ENCODE peak calls at places on chromosomes 16 and 17, in eight cellular contexts. Q, U, J, R, X, A, B and C are unnamed samples.

GRCh38 chr17:71966055-71966454 is 154.8 kb upstream of the SOX9 start:
- DNase-seq in U (no peak), B (no peak), X (no peak), A (no peak), Q (no peak), R (no peak), J (no peak), C (no peak)

GRCh38 chr17:43880420-43880991 is 26.8 kb downstream of the MPP2 start:
- DNase-seq in U (peak; percentile 55), B (no peak), Q (peak; percentile 30), J (peak; percentile 23), X (peak; percentile 80), R (peak; percentile 64), A (peak; percentile 82), C (peak; percentile 93)

GRCh38 chr17:67841992-67842391 is 16.7 kb downstream of the BPTF start:
- DNase-seq in J (no peak), Q (peak; percentile 8), R (no peak), U (no peak), X (no peak), B (no peak), A (no peak), C (no peak)

GRCh38 chr17:82310877-82311276 is 6.5 kb downstream of the CD7 start:
- DNase-seq in J (no peak), A (no peak), U (no peak), Q (no peak), R (no peak), X (no peak), B (no peak), C (no peak)

GRCh38 chr16:11742041-11742535 is 569 bp downstream of the TXNDC11 start:
- DNase-seq in B (no peak), X (peak; percentile 50), A (peak; percentile 63), J (peak; percentile 7), U (peak; percentile 57), R (peak; percentile 59), Q (no peak), C (peak; percentile 82)

GRCh38 chr16:3501783-3502400 is 1.1 kb downstream of the CLUAP1 start:
- DNase-seq in B (no peak), X (no peak), U (no peak), R (no peak), Q (peak; percentile 15), A (no peak), J (no peak), C (no peak)

GRCh38 chr16:71896688-71897368 is 1.5 kb downstream of the IST1 start:
- DNase-seq in X (no peak), Q (peak; percentile 6), U (no peak), A (no peak), J (no peak), B (no peak), R (no peak), C (no peak)

GRCh38 chr17:21285164-21286065 is 904 bp downstream of the MAP2K3 start:
- DNase-seq in Q (peak; percentile 78), B (no peak), R (peak; percentile 45), X (no peak), J (no peak), A (peak; percentile 65), U (no peak), C (peak; percentile 60)

GRCh38 chr17:66348605-66349165 is 46.3 kb downstream of the PRKCA start:
- DNase-seq in B (no peak), A (peak; percentile 66), U (no peak), R (peak; percentile 89), J (no peak), Q (peak; percentile 78), X (no peak), C (no peak)

GRCh38 chr17:38559025-38559879 is 46.5 kb downstream of the SRCIN1 start:
- DNase-seq in X (peak; percentile 100), Q (no peak), B (peak; percentile 50), R (peak; percentile 81), U (peak; percentile 96), A (peak; percentile 96), J (peak; percentile 84), C (peak; percentile 98)

GRCh38 chr17:81519284-81520020 is 6.9 kb upstream of the ACTG1 start:
- DNase-seq in J (peak; percentile 68), Q (peak; percentile 59), B (no peak), A (peak; percentile 88), U (peak; percentile 75), R (peak; percentile 78), X (peak; percentile 82), C (peak; percentile 93)

GRCh38 chr16:52068447-52069074 is 478.4 kb downstream of the TOX3 start:
- DNase-seq in Q (peak; percentile 35), J (no peak), X (peak; percentile 53), U (peak; percentile 70), A (peak; percentile 57), B (no peak), R (peak; percentile 76), C (peak; percentile 3)

GRCh38 chr17:47708312-47708863 is 14.4 kb downstream of the TBKBP1 start:
- DNase-seq in X (no peak), J (no peak), Q (no peak), R (no peak), B (no peak), U (no peak), A (no peak), C (no peak)

GRCh38 chr16:88831838-88832237 is 20.1 kb upstream of the APRT start:
- DNase-seq in X (no peak), J (no peak), U (no peak), B (no peak), A (no peak), Q (no peak), R (no peak), C (peak; percentile 82)

GRCh38 chr17:182164-182751 is 808 bp upstream of the DOC2B start:
- DNase-seq in Q (no peak), R (no peak), B (no peak), A (peak; percentile 95), U (no peak), X (no peak), J (no peak), C (peak; percentile 80)

GRCh38 chr17:1126327-1126726 is 53.5 kb downstream of the ABR start:
- DNase-seq in Q (no peak), B (no peak), J (no peak), A (no peak), U (no peak), X (no peak), R (no peak), C (no peak)

GRCh38 chr16:30902070-30902972 is 5.9 kb downstream of the CTF1 start:
- DNase-seq in B (no peak), J (no peak), R (peak; percentile 62), U (peak; percentile 66), X (peak; percentile 67), Q (peak; percentile 92), A (peak; percentile 78), C (peak; percentile 96)

GRCh38 chr17:59292174-59292523 is 39.3 kb upstream of the YPEL2 start:
- DNase-seq in A (peak; percentile 56), X (no peak), R (no peak), Q (no peak), J (no peak), B (no peak), U (no peak), C (no peak)

GRCh38 chr16:79970551-79971236 is 370.2 kb upstream of the MAF start:
- DNase-seq in A (peak; percentile 11), J (no peak), X (no peak), Q (peak; percentile 3), B (no peak), R (no peak), U (peak; percentile 77), C (no peak)

GRCh38 chr17:78112508-78113471 is 15.8 kb downstream of the TMC6 start:
- DNase-seq in A (peak; percentile 86), B (no peak), R (peak; percentile 68), X (peak; percentile 95), J (peak; percentile 77), U (peak; percentile 74), Q (peak; percentile 59), C (peak; percentile 99)

GRCh38 chr17:83135692-83136091 is 56.3 kb downstream of the METRNL start:
- DNase-seq in A (no peak), X (peak; percentile 27), B (no peak), R (no peak), J (no peak), Q (no peak), U (no peak), C (peak; percentile 39)

GRCh38 chr16:48813485-48813884 is 203.5 kb upstream of the N4BP1 start:
- DNase-seq in R (no peak), B (no peak), X (no peak), U (no peak), A (no peak), J (no peak), Q (no peak), C (no peak)

GRCh38 chr16:73142069-73142880 is 94.3 kb upstream of the ZFHX3 start:
- DNase-seq in J (no peak), U (no peak), B (no peak), Q (no peak), A (no peak), X (no peak), R (peak; percentile 47), C (no peak)

GRCh38 chr16:57284206-57284951 is at the start of gene PLLP:
- DNase-seq in J (no peak), U (peak; percentile 59), Q (peak; percentile 52), R (peak; percentile 77), A (peak; percentile 75), X (peak; percentile 58), B (no peak), C (peak; percentile 96)

GRCh38 chr16:86347090-86347489 is 163.2 kb upstream of the FOXF1 start:
- DNase-seq in Q (peak; percentile 22), R (no peak), B (no peak), A (no peak), J (no peak), U (no peak), X (no peak), C (no peak)
- H3K27me3 ChIP-seq in Q (no peaks in the 10 kb centered on the region), R (peaks cover 4% of the 10 kb centered on the region), B (peaks cover 5% of the 10 kb centered on the region), A (no peaks in the 10 kb centered on the region), J (peaks cover 16% of the 10 kb centered on the region), U (no peaks in the 10 kb centered on the region), X (no peaks in the 10 kb centered on the region), C (no peaks in the 10 kb centered on the region)

GRCh38 chr17:79186406-79186805 is 111.8 kb downstream of the ENGASE start:
- DNase-seq in Q (no peak), X (no peak), J (no peak), B (no peak), U (no peak), R (no peak), A (no peak), C (no peak)
- H3K27me3 ChIP-seq in Q (peaks cover 51% of the 10 kb centered on the region), X (no peaks in the 10 kb centered on the region), J (peaks cover 70% of the 10 kb centered on the region), B (peaks cover 9% of the 10 kb centered on the region), U (no peaks in the 10 kb centered on the region), R (peaks cover 25% of the 10 kb centered on the region), A (no peaks in the 10 kb centered on the region), C (peaks cover 22% of the 10 kb centered on the region)

GRCh38 chr17:48729335-48730239 is 1.0 kb upstream of the HOXB13 start:
- DNase-seq in R (no peak), X (no peak), U (no peak), A (no peak), J (no peak), Q (no peak), B (no peak), C (no peak)
- H3K27me3 ChIP-seq in R (peaks cover 65% of the 10 kb centered on the region), X (peaks cover 99% of the 10 kb centered on the region), U (peaks cover 48% of the 10 kb centered on the region), A (no peaks in the 10 kb centered on the region), J (peaks cover 98% of the 10 kb centered on the region), Q (peaks cover 99% of the 10 kb centered on the region), B (peaks cover 51% of the 10 kb centered on the region), C (peaks cover 100% of the 10 kb centered on the region)

GRCh38 chr17:34424814-34425490 is 61.9 kb upstream of the CCL1 start:
- DNase-seq in A (no peak), J (no peak), X (peak; percentile 82), R (no peak), U (peak; percentile 49), Q (no peak), B (no peak), C (peak; percentile 78)

GRCh38 chr17:34420900-34421299 is 57.9 kb upstream of the CCL1 start:
- DNase-seq in Q (no peak), X (no peak), B (no peak), R (no peak), J (no peak), U (no peak), A (no peak), C (no peak)

GRCh38 chr17:34420254-34420766 is 57.3 kb upstream of the CCL1 start:
- DNase-seq in R (peak; percentile 49), J (peak; percentile 50), X (peak; percentile 88), U (peak; percentile 76), B (no peak), Q (peak; percentile 56), A (peak; percentile 74), C (peak; percentile 83)

GRCh38 chr17:34423978-34424813 is 61.2 kb upstream of the CCL1 start:
- DNase-seq in B (no peak), U (peak; percentile 51), A (no peak), J (no peak), X (peak; percentile 77), R (no peak), Q (no peak), C (peak; percentile 71)
- H3K27me3 ChIP-seq in B (no peaks in the 10 kb centered on the region), U (no peaks in the 10 kb centered on the region), A (no peaks in the 10 kb centered on the region), J (peaks cover 27% of the 10 kb centered on the region), X (peaks cover 3% of the 10 kb centered on the region), R (peaks cover 21% of the 10 kb centered on the region), Q (peaks cover 27% of the 10 kb centered on the region), C (peaks cover 6% of the 10 kb centered on the region)